ENCODE peak calls at places on chromosomes 1 and 21, in seven cellular contexts. F is chondrocyte, C is natural killer cell, H is lower leg skin, D is neural crest cell, A is left ventricle myocardium inferior, N is astrocyte of the cerebellum. O is an unnamed sample.

GRCh38 chr1:168732736-168733135 is 3.7 kb upstream of the DPT start:
- DNase-seq in F (no peak), C (no peak), H (no peak), D (no peak), A (no peak), N (no peak), O (no peak)

GRCh38 chr1:170823120-170823519 is 112.2 kb upstream of the MROH9 start:
- DNase-seq in F (no peak), C (no peak), H (no peak), D (no peak), A (no peak), N (no peak), O (no peak)

GRCh38 chr1:109931189-109931672 is 20.6 kb downstream of the CSF1 start:
- DNase-seq in F (peak), C (no peak), H (no peak), D (peak), A (peak), N (peak), O (no peak)

GRCh38 chr1:224205438-224205840 is 22.4 kb downstream of the DEGS1 start:
- DNase-seq in F (no peak), C (peak), H (no peak), D (no peak), A (no peak), N (no peak), O (no peak)

GRCh38 chr1:14140800-14141526 is 441.0 kb downstream of the PRDM2 start:
- DNase-seq in F (no peak), C (no peak), H (no peak), D (no peak), A (peak), N (peak), O (no peak)

GRCh38 chr1:59092126-59092525 is 204.8 kb upstream of the FGGY start:
- DNase-seq in F (no peak), C (no peak), H (no peak), D (no peak), A (no peak), N (no peak), O (no peak)

GRCh38 chr1:44405041-44405803 is at the start of gene RNF220:
- DNase-seq in F (no peak), C (no peak), H (no peak), D (peak), A (peak), N (peak), O (peak)

GRCh38 chr21:33949516-33950424 is 34.2 kb upstream of the ATP5PO start:
- DNase-seq in F (no peak), C (peak), H (no peak), D (no peak), A (no peak), N (no peak), O (no peak)

GRCh38 chr21:32565856-32566465 is 19.4 kb downstream of the TCP10L start:
- DNase-seq in F (no peak), C (no peak), H (no peak), D (no peak), A (no peak), N (peak), O (no peak)

GRCh38 chr1:118589486-118589885 is 398.7 kb downstream of the TBX15 start:
- DNase-seq in F (no peak), C (no peak), H (no peak), D (no peak), A (no peak), N (no peak), O (no peak)

GRCh38 chr1:18344755-18345154 is 136.0 kb upstream of the KLHDC7A start:
- DNase-seq in F (no peak), C (no peak), H (no peak), D (no peak), A (no peak), N (no peak), O (no peak)

GRCh38 chr1:8858888-8859706 is 19.4 kb downstream of the ENO1 start:
- DNase-seq in F (no peak), C (no peak), H (no peak), D (peak), A (no peak), N (peak), O (no peak)

GRCh38 chr1:46448109-46448911 is 41.3 kb upstream of the DMBX1 start:
- DNase-seq in F (no peak), C (no peak), H (no peak), D (peak), A (no peak), N (no peak), O (no peak)

GRCh38 chr1:236451796-236452373 is 57.8 kb downstream of the EDARADD start:
- DNase-seq in F (no peak), C (peak), H (no peak), D (no peak), A (no peak), N (no peak), O (no peak)
- TF ChIP-seq CTCF in F (peak), C (peak), H (no peak), D (peak), A (peak), N (peak), O (no peak)

DNA sequence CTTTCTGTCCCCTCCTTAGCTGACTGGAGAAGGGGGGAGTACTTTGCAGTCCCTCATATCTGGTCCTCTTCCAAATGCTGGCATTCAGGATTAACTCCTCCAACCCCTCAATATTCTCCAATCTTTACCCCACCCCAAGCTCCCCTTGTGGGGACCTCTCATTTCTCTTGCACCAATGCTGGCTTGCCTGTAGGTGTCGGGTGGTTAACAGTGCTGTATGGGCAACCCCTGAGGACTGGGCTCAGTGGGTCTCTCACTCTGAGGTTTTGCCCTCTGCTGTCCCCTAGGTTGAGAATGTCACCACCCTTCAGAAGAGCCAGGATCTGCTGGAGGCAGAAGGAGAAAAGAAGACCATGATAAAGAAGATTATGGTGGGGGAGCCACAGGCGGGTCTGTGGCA is 27.0 kb downstream of the MROH7 start:
- DNase-seq in F (no peak), C (no peak), H (no peak), D (no peak), A (no peak), N (no peak), O (no peak)
- TF ChIP-seq CTCF in F (no peak), C (no peak), H (no peak), D (no peak), A (no peak), N (no peak), O (no peak)

GRCh38 chr1:175287849-175288248 is 95.3 kb upstream of the KIAA0040 start:
- DNase-seq in F (no peak), C (no peak), H (no peak), D (no peak), A (no peak), N (no peak), O (no peak)
- TF ChIP-seq CTCF in F (no peak), C (no peak), H (no peak), D (no peak), A (no peak), N (no peak), O (no peak)

DNA sequence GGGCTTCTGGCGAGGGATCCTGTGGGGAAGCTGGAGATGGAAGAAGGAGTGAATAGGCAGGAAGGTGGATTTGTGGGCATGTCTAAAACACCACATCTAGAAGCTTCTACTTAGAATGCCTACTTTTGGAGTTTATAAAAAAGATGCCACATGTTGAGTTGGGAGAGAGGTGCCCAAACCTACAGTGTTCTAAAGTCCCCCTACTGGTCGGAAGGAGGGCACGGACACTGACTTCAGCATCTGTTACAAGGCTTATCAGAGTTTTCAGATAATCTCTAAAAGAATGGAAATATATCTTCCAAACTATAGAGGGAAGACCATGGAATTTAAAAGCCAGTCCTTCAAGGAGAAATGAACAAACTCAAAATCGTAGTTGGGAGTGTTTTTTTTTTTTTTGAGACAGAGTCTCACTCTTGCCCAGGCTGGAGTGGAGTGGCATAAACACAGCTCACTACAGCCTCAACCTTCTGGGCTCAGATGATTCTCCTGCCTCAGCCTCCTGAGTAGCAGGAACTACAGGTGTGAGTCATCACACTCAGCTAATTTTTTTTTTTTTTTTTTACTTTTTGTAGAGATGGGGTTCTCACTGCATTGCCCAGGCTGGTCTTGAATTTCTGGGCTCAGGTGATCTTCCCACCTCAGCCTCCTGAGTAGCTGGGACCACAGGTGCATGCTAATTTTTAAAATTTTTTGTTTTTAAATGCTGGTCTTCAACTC is 14.8 kb downstream of the IBA57 start:
- DNase-seq in F (peak), C (no peak), H (no peak), D (no peak), A (no peak), N (no peak), O (no peak)
- TF ChIP-seq CTCF in F (peak), C (no peak), H (no peak), D (peak), A (peak), N (peak), O (no peak)

GRCh38 chr1:71592646-71593274 is 511.9 kb upstream of the ZRANB2 start:
- DNase-seq in F (no peak), C (no peak), H (no peak), D (no peak), A (no peak), N (no peak), O (no peak)

GRCh38 chr1:71589005-71589404 is 508.2 kb upstream of the ZRANB2 start:
- DNase-seq in F (no peak), C (no peak), H (no peak), D (no peak), A (no peak), N (no peak), O (no peak)

GRCh38 chr1:71587961-71588360 is 507.1 kb upstream of the ZRANB2 start:
- DNase-seq in F (no peak), C (no peak), H (no peak), D (no peak), A (no peak), N (peak), O (no peak)

DNA sequence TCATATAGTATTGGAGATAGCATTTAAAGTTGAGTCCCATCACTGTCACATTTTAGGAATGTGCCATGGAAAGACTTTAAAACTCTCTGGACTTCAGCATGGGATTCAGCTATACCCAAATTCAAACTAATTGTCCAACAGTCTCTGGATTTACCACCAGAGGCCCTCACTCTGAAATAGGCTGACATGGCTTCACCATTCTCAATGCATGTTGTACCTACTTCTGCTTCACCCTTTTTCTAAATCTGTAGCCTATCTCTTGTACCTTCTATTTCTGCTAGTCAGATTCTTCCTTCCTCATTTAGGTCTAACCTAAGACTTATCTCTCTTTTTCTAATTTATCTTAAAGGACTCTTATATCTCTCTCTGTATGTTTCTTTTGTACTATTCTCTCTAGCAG is 512.7 kb upstream of the ZRANB2 start:
- DNase-seq in F (no peak), C (no peak), H (no peak), D (no peak), A (no peak), N (no peak), O (no peak)
- TF ChIP-seq CTCF in F (peak), C (no peak), H (no peak), D (peak), A (peak), N (peak), O (no peak)

GRCh38 chr1:25150998-25151397 is 81.3 kb downstream of the SYF2 start:
- DNase-seq in F (no peak), C (no peak), H (no peak), D (no peak), A (no peak), N (no peak), O (no peak)

GRCh38 chr1:25146382-25146855 is 85.9 kb downstream of the SYF2 start:
- DNase-seq in F (no peak), C (no peak), H (no peak), D (no peak), A (no peak), N (no peak), O (no peak)

GRCh38 chr1:25145775-25146381 is 86.4 kb downstream of the SYF2 start:
- DNase-seq in F (no peak), C (no peak), H (no peak), D (no peak), A (no peak), N (no peak), O (no peak)

GRCh38 chr1:25148673-25149300 is 83.5 kb downstream of the SYF2 start:
- DNase-seq in F (no peak), C (no peak), H (no peak), D (no peak), A (no peak), N (no peak), O (no peak)
- TF ChIP-seq CTCF in F (peak), C (peak), H (no peak), D (peak), A (peak), N (peak), O (no peak)

GRCh38 chr1:234373064-234373937 is at the start of gene COA6:
- DNase-seq in F (peak), C (peak), H (peak), D (peak), A (peak), N (peak), O (peak)
- TF ChIP-seq CTCF in F (peak), C (no peak), H (no peak), D (peak), A (no peak), N (no peak), O (no peak)

GRCh38 chr1:232249335-232249734 is 380.6 kb downstream of the SIPA1L2 start:
- DNase-seq in F (no peak), C (no peak), H (no peak), D (no peak), A (no peak), N (no peak), O (no peak)

GRCh38 chr1:232250838-232251237 is 379.1 kb downstream of the SIPA1L2 start:
- DNase-seq in F (no peak), C (no peak), H (no peak), D (no peak), A (no peak), N (no peak), O (no peak)

GRCh38 chr1:232248276-232248803 is 381.6 kb downstream of the SIPA1L2 start:
- DNase-seq in F (no peak), C (no peak), H (no peak), D (no peak), A (no peak), N (no peak), O (no peak)

GRCh38 chr1:232250410-232250809 is 379.5 kb downstream of the SIPA1L2 start:
- DNase-seq in F (no peak), C (no peak), H (no peak), D (no peak), A (no peak), N (no peak), O (no peak)

GRCh38 chr1:232249834-232250233 is 380.1 kb downstream of the SIPA1L2 start:
- DNase-seq in F (no peak), C (no peak), H (no peak), D (no peak), A (no peak), N (no peak), O (no peak)
- TF ChIP-seq CTCF in F (no peak), C (no peak), H (no peak), D (no peak), A (no peak), N (no peak), O (no peak)